ENCODE peak calls at places on chromosomes 2 and 18, in four cellular contexts. One of them, this sample, is unnamed.

GRCh38 chr2:109083771-109084170 is 45.2 kb upstream of the SH3RF3 start:
- DNase-seq in hepatocyte: no peak
- DNase-seq in kidney: no peak
- DNase-seq in GM13977: no peak
- DNase-seq in this sample: no peak

GRCh38 chr2:158560259-158560658 is 103.5 kb downstream of the PKP4 start:
- DNase-seq in hepatocyte: no peak
- DNase-seq in GM13977: no peak
- DNase-seq in kidney: no peak
- DNase-seq in this sample: no peak

GRCh38 chr2:165874445-165875039 is 79.0 kb downstream of the TTC21B start:
- DNase-seq in GM13977: peak
- DNase-seq in hepatocyte: peak
- DNase-seq in kidney: no peak
- DNase-seq in this sample: peak

GRCh38 chr2:239985356-239985755 is 39.8 kb downstream of the NDUFA10 start:
- DNase-seq in hepatocyte: no peak
- DNase-seq in kidney: no peak
- DNase-seq in GM13977: no peak
- DNase-seq in this sample: no peak

GRCh38 chr2:182559623-182560022 is 132.8 kb upstream of the PDE1A start:
- DNase-seq in hepatocyte: no peak
- DNase-seq in kidney: no peak
- DNase-seq in GM13977: no peak
- DNase-seq in this sample: no peak

GRCh38 chr18:67300498-67300897 is 216.0 kb downstream of the DSEL start:
- DNase-seq in hepatocyte: no peak
- DNase-seq in kidney: no peak
- DNase-seq in GM13977: no peak
- DNase-seq in this sample: peak

GRCh38 chr2:86249176-86249842 is 50.1 kb downstream of the MRPL35 start:
- DNase-seq in hepatocyte: peak
- DNase-seq in kidney: no peak
- DNase-seq in GM13977: peak
- DNase-seq in this sample: no peak

GRCh38 chr18:3540805-3541548 is 91.0 kb downstream of the TGIF1 start:
- DNase-seq in hepatocyte: no peak
- DNase-seq in GM13977: no peak
- DNase-seq in kidney: no peak
- DNase-seq in this sample: no peak

GRCh38 chr18:6482198-6482977 is 67.7 kb upstream of the L3MBTL4 start:
- DNase-seq in hepatocyte: peak
- DNase-seq in kidney: peak
- DNase-seq in GM13977: peak
- DNase-seq in this sample: peak

GRCh38 chr18:5995626-5996025 is 100.3 kb upstream of the TMEM200C start:
- DNase-seq in hepatocyte: no peak
- DNase-seq in GM13977: no peak
- DNase-seq in kidney: no peak
- DNase-seq in this sample: no peak

GRCh38 chr2:157302492-157303099 is 23.0 kb downstream of the ERMN start:
- DNase-seq in GM13977: peak
- DNase-seq in kidney: no peak
- DNase-seq in hepatocyte: peak
- DNase-seq in this sample: peak

GRCh38 chr2:241673797-241674725 is 12.6 kb downstream of the DTYMK start:
- DNase-seq in kidney: no peak
- DNase-seq in hepatocyte: no peak
- DNase-seq in GM13977: no peak
- DNase-seq in this sample: no peak
- TF ChIP-seq CTCF in kidney: no peak
- TF ChIP-seq CTCF in hepatocyte: no peak
- TF ChIP-seq CTCF in GM13977: no peak
- TF ChIP-seq CTCF in this sample: no peak

GRCh38 chr18:59994357-59994756 is 94.6 kb downstream of the PMAIP1 start:
- DNase-seq in kidney: no peak
- DNase-seq in hepatocyte: no peak
- DNase-seq in GM13977: no peak
- DNase-seq in this sample: no peak
- TF ChIP-seq CTCF in kidney: no peak
- TF ChIP-seq CTCF in hepatocyte: peak
- TF ChIP-seq CTCF in GM13977: peak
- TF ChIP-seq CTCF in this sample: no peak

DNA sequence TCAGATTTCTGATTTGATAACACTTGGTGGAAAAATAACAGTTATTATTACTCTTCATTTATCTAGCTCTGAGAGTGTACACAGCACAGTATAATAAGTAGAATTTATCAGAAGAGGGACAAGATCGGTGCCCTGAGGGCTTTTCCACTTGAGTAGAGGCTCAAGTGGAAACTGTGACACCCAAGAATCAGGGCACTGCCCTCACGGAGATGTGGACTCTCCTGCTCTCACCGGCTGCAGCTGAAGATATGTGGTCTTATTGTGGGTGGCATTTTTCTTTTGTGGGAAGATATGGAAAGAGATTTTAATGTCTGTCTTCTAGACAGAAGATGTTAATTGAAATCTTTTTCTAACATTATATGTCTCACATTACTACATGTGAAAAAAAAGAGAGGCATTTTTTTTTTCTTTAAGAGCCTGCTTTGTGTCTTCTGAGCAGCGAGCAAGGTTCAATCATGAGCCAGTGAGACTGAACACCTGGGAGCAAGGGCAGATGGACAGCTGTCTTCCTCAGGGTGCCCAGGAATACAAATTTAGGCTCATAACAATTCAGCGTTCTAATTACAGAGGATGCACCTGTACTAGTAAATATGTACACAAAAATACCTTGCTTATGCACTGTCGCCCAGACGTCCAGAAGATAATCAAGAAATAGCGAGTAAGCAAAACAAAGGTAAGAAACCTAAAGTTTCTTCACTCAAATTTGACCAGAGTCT is 1098.2 kb upstream of the FANCL start:
- DNase-seq in GM13977: no peak
- DNase-seq in hepatocyte: no peak
- DNase-seq in kidney: no peak
- DNase-seq in this sample: no peak
- TF ChIP-seq CTCF in GM13977: no peak
- TF ChIP-seq CTCF in hepatocyte: no peak
- TF ChIP-seq CTCF in kidney: no peak
- TF ChIP-seq CTCF in this sample: no peak

DNA sequence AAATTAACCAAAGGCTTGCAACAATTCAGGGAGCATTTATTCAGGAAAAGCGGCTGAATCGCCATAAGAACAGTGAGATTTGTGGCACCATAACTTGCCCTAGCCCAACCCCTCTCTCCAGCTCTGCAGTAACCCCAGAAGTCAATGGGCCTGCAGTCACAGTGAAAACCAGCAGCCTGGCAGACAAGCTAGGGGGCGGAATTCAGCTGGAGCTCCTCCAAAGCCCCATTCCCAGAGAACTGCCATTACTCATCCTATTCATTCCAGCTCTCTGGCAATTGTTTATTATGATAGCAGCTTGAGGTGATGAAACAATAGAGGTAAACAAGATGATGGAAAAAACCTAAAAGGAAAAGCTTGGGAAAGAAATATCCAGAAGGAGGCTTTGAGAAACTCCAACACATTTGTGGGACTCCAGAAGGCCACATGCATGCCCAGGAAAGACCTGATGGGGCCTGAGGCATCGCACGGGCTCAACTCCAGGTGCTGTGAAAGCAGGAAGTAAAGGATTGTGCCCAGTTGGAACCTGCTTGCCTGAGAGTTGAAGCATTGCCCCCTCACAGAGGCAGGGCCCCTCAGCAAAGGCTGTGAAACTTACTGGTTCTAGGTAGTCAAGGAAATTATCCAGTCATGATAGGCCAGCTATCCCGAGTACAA is 126.8 kb downstream of the TWIST2 start:
- DNase-seq in hepatocyte: no peak
- DNase-seq in GM13977: no peak
- DNase-seq in kidney: no peak
- DNase-seq in this sample: no peak
- TF ChIP-seq CTCF in hepatocyte: peak
- TF ChIP-seq CTCF in GM13977: no peak
- TF ChIP-seq CTCF in kidney: no peak
- TF ChIP-seq CTCF in this sample: no peak

GRCh38 chr2:200158586-200159365 is 147.7 kb upstream of the SPATS2L start:
- DNase-seq in GM13977: no peak
- DNase-seq in hepatocyte: no peak
- DNase-seq in kidney: no peak
- DNase-seq in this sample: no peak
- TF ChIP-seq CTCF in GM13977: no peak
- TF ChIP-seq CTCF in hepatocyte: no peak
- TF ChIP-seq CTCF in kidney: no peak
- TF ChIP-seq CTCF in this sample: no peak

GRCh38 chr2:217845251-217845650 is 157.5 kb downstream of the TNS1 start:
- DNase-seq in GM13977: no peak
- DNase-seq in kidney: no peak
- DNase-seq in hepatocyte: no peak
- DNase-seq in this sample: no peak

GRCh38 chr2:217847552-217848350 is 155.0 kb downstream of the TNS1 start:
- DNase-seq in kidney: peak
- DNase-seq in GM13977: no peak
- DNase-seq in hepatocyte: no peak
- DNase-seq in this sample: no peak

GRCh38 chr2:217847106-217847505 is 155.7 kb downstream of the TNS1 start:
- DNase-seq in hepatocyte: no peak
- DNase-seq in kidney: no peak
- DNase-seq in GM13977: no peak
- DNase-seq in this sample: no peak

GRCh38 chr2:217844696-217845095 is 158.1 kb downstream of the TNS1 start:
- DNase-seq in GM13977: no peak
- DNase-seq in hepatocyte: no peak
- DNase-seq in kidney: no peak
- DNase-seq in this sample: no peak

DNA sequence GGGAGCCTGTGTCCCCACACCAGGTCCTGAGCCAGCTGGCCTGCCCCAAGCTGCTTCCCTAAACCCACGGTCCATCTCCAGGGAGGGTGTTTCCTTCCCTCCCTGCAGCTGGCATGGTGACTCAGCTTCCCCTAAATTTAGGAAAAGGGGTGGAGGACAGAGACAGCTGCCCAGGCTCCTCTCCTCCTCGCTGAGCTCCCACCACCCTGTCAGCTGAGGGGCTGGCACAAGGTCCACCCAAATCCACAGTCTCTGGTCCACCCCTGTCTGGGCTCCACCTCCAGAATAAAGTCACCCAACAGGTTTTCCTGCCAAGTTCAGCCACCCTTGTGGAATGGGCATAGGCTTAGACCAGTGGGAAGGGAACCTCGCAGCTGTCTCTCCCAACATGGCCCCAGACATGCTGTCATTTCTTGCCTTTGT is 156.5 kb downstream of the TNS1 start:
- DNase-seq in GM13977: no peak
- DNase-seq in kidney: peak
- DNase-seq in hepatocyte: no peak
- DNase-seq in this sample: no peak
- TF ChIP-seq CTCF in GM13977: no peak
- TF ChIP-seq CTCF in kidney: no peak
- TF ChIP-seq CTCF in hepatocyte: no peak
- TF ChIP-seq CTCF in this sample: no peak